ENCODE peak calls at places on chromosomes 1 and 21, in seven cellular contexts. R, Z, T, F, W, D and H are unnamed samples. For H3K4me1, the result is how much of the 10 kb centered on the place peaks cover.

GRCh38 chr1:163085041-163085903 is 16.1 kb downstream of the RGS4 start:
- DNase-seq in F (no peak), D (no peak), Z (no peak), R (peak), W (no peak), T (no peak), H (no peak)

GRCh38 chr1:166730299-166730888 is 108.9 kb upstream of the POGK start:
- DNase-seq in D (no peak), W (peak), Z (no peak), F (no peak), T (no peak), R (peak), H (no peak)

GRCh38 chr1:96863449-96863848 is 141.9 kb downstream of the PTBP2 start:
- DNase-seq in F (no peak), D (no peak), W (no peak), Z (no peak), R (no peak), T (no peak), H (no peak)

GRCh38 chr1:226365831-226366231 is 42.1 kb downstream of the PARP1 start:
- DNase-seq in D (no peak), R (peak), F (no peak), T (no peak), Z (no peak), W (no peak), H (no peak)

GRCh38 chr1:188700116-188700515 is 1777.5 kb downstream of the BRINP3 start:
- DNase-seq in R (no peak), Z (no peak), W (no peak), T (no peak), D (no peak), F (no peak), H (no peak)

GRCh38 chr1:7089485-7089884 is 304.2 kb downstream of the CAMTA1 start:
- DNase-seq in R (no peak), F (no peak), D (no peak), W (no peak), Z (no peak), T (no peak), H (no peak)

GRCh38 chr1:115052454-115053083 is 22.9 kb downstream of the TSHB start:
- DNase-seq in T (peak), R (peak), D (peak), W (peak), Z (no peak), F (peak), H (peak)

GRCh38 chr1:229843627-229844238 is 217.7 kb downstream of the URB2 start:
- DNase-seq in W (no peak), T (no peak), D (no peak), R (no peak), F (peak), Z (no peak), H (no peak)

GRCh38 chr1:201062511-201063189 is 39.1 kb upstream of the KIF21B start:
- DNase-seq in Z (no peak), D (no peak), R (no peak), T (no peak), W (peak), F (no peak), H (no peak)

GRCh38 chr1:156475568-156476500 is 24.7 kb downstream of the MEF2D start:
- DNase-seq in Z (no peak), R (peak), F (peak), W (no peak), T (peak), D (no peak), H (no peak)

GRCh38 chr1:178345821-178346220 is 150.9 kb downstream of the CLEC20A start:
- DNase-seq in R (no peak), F (no peak), T (no peak), D (no peak), Z (no peak), W (no peak), H (no peak)

GRCh38 chr1:43243299-43243698 is 26.5 kb upstream of the TMEM125 start:
- DNase-seq in W (no peak), Z (no peak), D (no peak), T (no peak), R (no peak), F (no peak), H (no peak)

GRCh38 chr1:92973203-92973907 is 12.1 kb upstream of the DIPK1A start:
- DNase-seq in D (no peak), F (no peak), W (no peak), Z (no peak), T (no peak), R (no peak), H (no peak)

GRCh38 chr21:41707231-41707988 is 59.4 kb downstream of the RIPK4 start:
- DNase-seq in R (peak), F (no peak), Z (no peak), W (peak), T (no peak), D (no peak), H (no peak)

GRCh38 chr1:88892146-88892877 is 945 bp upstream of the GTF2B start:
- DNase-seq in W (peak), D (no peak), F (no peak), Z (no peak), R (peak), T (no peak), H (no peak)

GRCh38 chr1:236345728-236346127 is 48.4 kb upstream of the EDARADD start:
- DNase-seq in Z (no peak), R (no peak), W (peak), D (no peak), T (no peak), F (no peak), H (no peak)

GRCh38 chr1:161199506-161200119 is 759 bp upstream of the ADAMTS4 start:
- DNase-seq in Z (no peak), D (no peak), R (no peak), F (no peak), T (no peak), W (no peak), H (no peak)

DNA sequence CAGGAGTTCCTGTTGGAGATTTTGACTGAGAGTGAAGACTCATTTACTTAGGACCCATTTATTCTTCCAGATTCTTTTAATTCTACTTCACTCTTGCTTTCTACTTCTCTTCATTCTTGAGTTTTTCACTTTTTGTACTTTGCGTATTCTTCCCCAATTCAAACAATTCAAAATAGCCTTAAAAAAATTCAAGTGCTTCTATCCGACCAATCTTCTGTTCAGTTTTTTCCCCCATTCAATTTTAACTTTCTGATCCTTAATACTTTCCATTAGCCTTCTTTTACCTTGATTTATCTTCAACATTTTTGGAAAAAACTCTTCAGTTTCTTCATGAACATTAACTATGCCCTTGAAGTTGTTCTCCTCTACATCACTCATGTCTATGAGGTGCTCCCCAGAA is 21.1 kb downstream of the ZFYVE9 start:
- DNase-seq in W (no peak), Z (no peak), D (no peak), F (no peak), T (no peak), R (no peak), H (no peak)
- H3K4me3 ChIP-seq in W (no peak), Z (no peak), D (no peak), F (no peak), T (no peak), R (no peak), H (no peak)

GRCh38 chr21:43321611-43322010 is 105.3 kb downstream of the SIK1 start:
- DNase-seq in Z (no peak), F (no peak), D (no peak), R (no peak), T (no peak), W (no peak), H (no peak)

GRCh38 chr21:43320526-43320925 is 106.4 kb downstream of the SIK1 start:
- DNase-seq in T (no peak), R (no peak), Z (no peak), D (no peak), F (no peak), W (no peak), H (no peak)

GRCh38 chr21:43322805-43323204 is 104.1 kb downstream of the SIK1 start:
- DNase-seq in Z (no peak), T (no peak), W (no peak), D (no peak), R (no peak), F (no peak), H (no peak)

GRCh38 chr21:43322311-43322710 is 104.6 kb downstream of the SIK1 start:
- DNase-seq in Z (no peak), R (no peak), T (no peak), W (no peak), F (no peak), D (no peak), H (no peak)

GRCh38 chr21:43321111-43321510 is 105.8 kb downstream of the SIK1 start:
- DNase-seq in D (no peak), T (no peak), R (no peak), W (no peak), F (no peak), Z (no peak), H (no peak)
- H3K4me1 ChIP-seq in D (under half), T (under half), R (under half), W (under half), F (under half), Z (under half), H (under half)

GRCh38 chr1:193418745-193419058 is 232.3 kb upstream of the B3GALT2 start:
- DNase-seq in F (no peak), D (no peak), W (no peak), T (no peak), R (no peak), Z (no peak), H (no peak)
- H3K4me3 ChIP-seq in F (peak), D (no peak), W (no peak), T (peak), R (peak), Z (peak), H (peak)

GRCh38 chr21:45110873-45111624 is 36.7 kb downstream of the ADARB1 start:
- DNase-seq in T (no peak), R (no peak), Z (no peak), W (no peak), F (no peak), D (no peak), H (no peak)
- H3K4me1 ChIP-seq in T (half or more), R (under half), Z (under half), W (under half), F (half or more), D (under half), H (under half)

GRCh38 chr1:165402517-165403111 is 42.3 kb downstream of the RXRG start:
- DNase-seq in Z (no peak), T (no peak), F (no peak), D (no peak), W (no peak), R (no peak), H (no peak)

GRCh38 chr1:165395522-165396300 is 39.2 kb upstream of the LMX1A start:
- DNase-seq in R (no peak), T (no peak), W (no peak), Z (no peak), F (no peak), D (no peak), H (no peak)

GRCh38 chr1:165392634-165393571 is 36.4 kb upstream of the LMX1A start:
- DNase-seq in D (peak), R (peak), Z (peak), W (peak), T (peak), F (peak), H (peak)

GRCh38 chr1:165397945-165398344 is 41.4 kb upstream of the LMX1A start:
- DNase-seq in R (peak), Z (no peak), W (peak), T (peak), D (no peak), F (peak), H (no peak)
- H3K4me3 ChIP-seq in R (no peak), Z (no peak), W (no peak), T (no peak), D (no peak), F (no peak), H (no peak)